ENCODE peak calls at places on chromosome 10, in eight cellular contexts. I, M, F, B, U, K, L and E are unnamed samples. For H3K4me1, the result is how much of the 10 kb centered on the place peaks cover.

GRCh38 chr10:20957744-20958143 is 60.6 kb upstream of the NEBL start:
- DNase-seq in M (no peak), L (no peak), I (no peak), K (no peak), F (no peak), B (no peak), U (no peak), E (no peak)

GRCh38 chr10:77906863-77907861 is 19.4 kb downstream of the DLG5 start:
- DNase-seq in I (no peak), B (no peak), L (no peak), F (no peak), K (no peak), M (no peak), U (no peak), E (no peak)

GRCh38 chr10:29297678-29298077 is 8.8 kb downstream of the LYZL1 start:
- DNase-seq in U (no peak), M (no peak), I (no peak), L (no peak), B (peak), F (no peak), K (no peak), E (no peak)

GRCh38 chr10:101780187-101780817 is 2.9 kb downstream of the NPM3 start:
- DNase-seq in M (no peak), L (no peak), K (no peak), I (no peak), U (peak), B (no peak), F (no peak), E (no peak)

GRCh38 chr10:91296471-91296870 is 76.0 kb downstream of the PCGF5 start:
- DNase-seq in U (no peak), B (peak), F (peak), I (no peak), K (no peak), M (peak), L (no peak), E (no peak)

GRCh38 chr10:103747193-103747865 is 108.0 kb downstream of the SH3PXD2A start:
- DNase-seq in M (no peak), U (no peak), F (no peak), L (no peak), B (no peak), K (no peak), I (no peak), E (no peak)

GRCh38 chr10:129169115-129169514 is 297.9 kb upstream of the MGMT start:
- DNase-seq in F (no peak), U (no peak), I (no peak), B (no peak), L (no peak), M (no peak), K (no peak), E (no peak)

GRCh38 chr10:89416465-89416864 is 2.1 kb downstream of the IFIT5 start:
- DNase-seq in K (no peak), L (no peak), M (no peak), I (no peak), B (no peak), F (no peak), U (no peak), E (no peak)

GRCh38 chr10:102647433-102648268 is 3.4 kb downstream of the TRIM8 start:
- DNase-seq in B (no peak), M (no peak), I (no peak), F (no peak), L (no peak), U (no peak), K (no peak), E (no peak)

GRCh38 chr10:12685261-12685861 is 316.2 kb downstream of the CCDC3 start:
- DNase-seq in L (no peak), F (no peak), B (no peak), I (no peak), M (no peak), U (no peak), K (no peak), E (no peak)

GRCh38 chr10:75954486-75954885 is 523.1 kb downstream of the LRMDA start:
- DNase-seq in I (no peak), M (no peak), K (no peak), F (no peak), U (no peak), B (no peak), L (no peak), E (no peak)

GRCh38 chr10:30396708-30397107 is 37.3 kb upstream of the MAP3K8 start:
- DNase-seq in F (no peak), M (no peak), L (no peak), I (no peak), B (no peak), K (no peak), U (no peak), E (no peak)

GRCh38 chr10:17106991-17107390 is 22.6 kb downstream of the CUBN start:
- DNase-seq in B (no peak), K (no peak), L (no peak), M (no peak), U (no peak), I (no peak), F (no peak), E (no peak)

GRCh38 chr10:31648966-31649365 is 279.7 kb downstream of the ARHGAP12 start:
- DNase-seq in K (no peak), F (no peak), U (no peak), I (no peak), B (no peak), L (no peak), M (peak), E (no peak)

GRCh38 chr10:97915761-97916160 is 66.1 kb downstream of the GOLGA7B start:
- DNase-seq in I (peak), K (no peak), B (no peak), U (no peak), F (no peak), L (no peak), M (no peak), E (no peak)

GRCh38 chr10:128310966-128311658 is 184.9 kb upstream of the MKI67 start:
- DNase-seq in M (no peak), I (no peak), U (no peak), K (no peak), F (no peak), L (no peak), B (no peak), E (no peak)

GRCh38 chr10:124703778-124704427 is 40.3 kb downstream of the FAM53B start:
- DNase-seq in K (no peak), I (no peak), L (no peak), F (no peak), B (no peak), M (peak), U (no peak), E (peak)

GRCh38 chr10:95482501-95483248 is 78.5 kb downstream of the SORBS1 start:
- DNase-seq in K (no peak), F (no peak), M (no peak), I (no peak), B (no peak), L (no peak), U (no peak), E (no peak)
- TF ChIP-seq POLR2AphosphoS5 in K (no peak), F (no peak), M (no peak), I (no peak), B (no peak), L (no peak), U (no peak), E (no peak)

GRCh38 chr10:655184-655583 is 34.3 kb downstream of the DIP2C start:
- DNase-seq in B (no peak), F (no peak), I (no peak), U (no peak), K (no peak), M (no peak), L (no peak), E (no peak)
- H3K4me1 ChIP-seq in B (under half), F (under half), I (under half), U (under half), K (under half), M (under half), L (under half), E (under half)

GRCh38 chr10:95558593-95559320 is 2.4 kb downstream of the SORBS1 start:
- DNase-seq in L (no peak), K (no peak), F (no peak), M (no peak), U (no peak), I (no peak), B (no peak), E (no peak)

GRCh38 chr10:95562326-95562725 is 1.2 kb upstream of the SORBS1 start:
- DNase-seq in L (no peak), K (no peak), U (no peak), B (no peak), F (no peak), I (no peak), M (no peak), E (no peak)

GRCh38 chr10:95561200-95562177 is at the start of gene SORBS1:
- DNase-seq in M (peak), L (peak), B (peak), U (peak), F (peak), K (peak), I (peak), E (peak)

GRCh38 chr10:95559466-95559865 is 1.7 kb downstream of the SORBS1 start:
- DNase-seq in U (no peak), L (no peak), K (no peak), M (no peak), F (no peak), I (no peak), B (no peak), E (no peak)

GRCh38 chr10:95560288-95561199 is 627 bp downstream of the SORBS1 start:
- DNase-seq in L (no peak), F (peak), K (peak), I (peak), M (peak), U (peak), B (no peak), E (peak)
- TF ChIP-seq POLR2AphosphoS5 in L (no peak), F (no peak), K (no peak), I (no peak), M (no peak), U (no peak), B (no peak), E (no peak)

GRCh38 chr10:3834410-3834809 is 49.4 kb upstream of the KLF6 start:
- DNase-seq in U (no peak), M (no peak), K (no peak), L (no peak), F (no peak), I (no peak), B (no peak), E (no peak)
- H3K4me1 ChIP-seq in U (under half), M (under half), K (under half), L (under half), F (under half), I (under half), B (under half), E (under half)

GRCh38 chr10:6769704-6770417 is 189.8 kb upstream of the PRKCQ start:
- DNase-seq in L (no peak), M (no peak), U (no peak), F (no peak), I (no peak), K (no peak), B (no peak), E (no peak)

GRCh38 chr10:6770846-6771245 is 190.8 kb upstream of the PRKCQ start:
- DNase-seq in L (no peak), U (no peak), K (no peak), B (no peak), M (no peak), F (no peak), I (no peak), E (no peak)

GRCh38 chr10:6766480-6766879 is 186.4 kb upstream of the PRKCQ start:
- DNase-seq in F (no peak), I (no peak), B (no peak), L (no peak), M (no peak), K (no peak), U (no peak), E (no peak)

GRCh38 chr10:6763417-6763816 is 183.3 kb upstream of the PRKCQ start:
- DNase-seq in U (no peak), M (no peak), K (no peak), I (no peak), F (no peak), B (no peak), L (no peak), E (no peak)

GRCh38 chr10:6766061-6766460 is 186.0 kb upstream of the PRKCQ start:
- DNase-seq in B (no peak), M (no peak), L (no peak), I (no peak), F (no peak), K (no peak), U (peak), E (no peak)
- TF ChIP-seq POLR2AphosphoS5 in B (no peak), M (no peak), L (no peak), I (no peak), F (no peak), K (peak), U (peak), E (no peak)

GRCh38 chr10:45118929-45119328 is 118.2 kb downstream of the ZNF22 start:
- DNase-seq in K (no peak), L (no peak), F (no peak), B (no peak), U (no peak), M (no peak), I (no peak), E (no peak)
- H3K4me1 ChIP-seq in K (under half), L (under half), F (under half), B (under half), U (under half), M (under half), I (under half), E (under half)

GRCh38 chr10:27147701-27148100 is 6.5 kb downstream of the YME1L1 start:
- DNase-seq in F (no peak), I (no peak), K (no peak), B (no peak), M (no peak), U (no peak), L (no peak), E (no peak)
- TF ChIP-seq POLR2AphosphoS5 in F (no peak), I (no peak), K (no peak), B (no peak), M (no peak), U (no peak), L (peak), E (no peak)